ENCODE peak calls at places on chromosomes 12 and 14, in seven cellular contexts. V is stimulated activated CD8-positive, alpha-beta memory T cell treated with anti-CD3 and anti-CD28 coated beads, Interleukin-2, amount 100 ng/mL, for 1 hour; I is lower leg skin; Z is fibroblast of lung; K is HEK293T; X is T-helper 17 cell; L is CD4-positive, CD25-positive, alpha-beta regulatory T cell. C is an unnamed sample.

GRCh38 chr12:92357584-92358261 is 212.1 kb upstream of the BTG1 start:
- DNase-seq in V (no peak), I (no peak), Z (no peak), K (no peak), X (no peak), L (no peak), C (no peak)

GRCh38 chr14:80387563-80387981 is 176.3 kb upstream of the DIO2 start:
- DNase-seq in V (no peak), I (no peak), Z (no peak), K (no peak), X (no peak), L (no peak), C (no peak)

GRCh38 chr14:77882098-77882497 is 82.2 kb downstream of the ADCK1 start:
- DNase-seq in V (no peak), I (no peak), Z (no peak), K (no peak), X (no peak), L (no peak), C (peak; percentile 99)

GRCh38 chr12:5258498-5258897 is 173.4 kb upstream of the NTF3 start:
- DNase-seq in V (no peak), I (no peak), Z (peak; percentile 70), K (no peak), X (no peak), L (no peak), C (peak; percentile 53)

GRCh38 chr12:43836455-43836989 is 641 bp downstream of the TMEM117 start:
- DNase-seq in V (no peak), I (no peak), Z (peak; percentile 51), K (no peak), X (no peak), L (no peak), C (peak; percentile 61)

GRCh38 chr12:87283111-87283510 is 746.1 kb downstream of the C12orf50 start:
- DNase-seq in V (no peak), I (no peak), Z (no peak), K (no peak), X (no peak), L (no peak), C (no peak)

GRCh38 chr14:67943947-67944346 is 124.4 kb downstream of the RAD51B start:
- DNase-seq in V (no peak), I (peak; percentile 87), Z (peak; percentile 92), K (peak; percentile 58), X (no peak), L (peak; percentile 70), C (peak; percentile 94)

GRCh38 chr12:76080017-76080728 is 4.3 kb downstream of the NAP1L1 start:
- DNase-seq in V (no peak), I (no peak), Z (peak; percentile 81), K (no peak), X (no peak), L (no peak), C (peak; percentile 79)

GRCh38 chr12:48219635-48220034 is 16.5 kb upstream of the OR10AD1 start:
- DNase-seq in V (no peak), I (no peak), Z (no peak), K (no peak), X (no peak), L (no peak), C (no peak)

GRCh38 chr14:51006781-51007211 is 62.5 kb upstream of the PYGL start:
- DNase-seq in V (no peak), I (no peak), Z (peak; percentile 82), K (no peak), X (no peak), L (no peak), C (peak; percentile 98)

GRCh38 chr12:51388066-51388799 is 3.0 kb downstream of the GALNT6 start:
- DNase-seq in V (no peak), I (no peak), Z (peak; percentile 82), K (no peak), X (no peak), L (no peak), C (peak; percentile 92)

GRCh38 chr12:43285248-43285647 is 266.8 kb downstream of the ADAMTS20 start:
- DNase-seq in V (no peak), I (no peak), Z (peak; percentile 85), K (no peak), X (no peak), L (no peak), C (no peak)

GRCh38 chr12:41497362-41497761 is 309.2 kb downstream of the PDZRN4 start:
- DNase-seq in V (no peak), I (no peak), Z (no peak), K (no peak), X (no peak), L (no peak), C (no peak)

GRCh38 chr12:94401326-94401725 is 58.3 kb downstream of the CEP83 start:
- DNase-seq in V (no peak), I (no peak), Z (no peak), K (no peak), X (no peak), L (no peak), C (no peak)

GRCh38 chr14:78697341-78697740 is 527.2 kb downstream of the NRXN3 start:
- DNase-seq in V (no peak), I (no peak), Z (peak; percentile 19), K (peak; percentile 7), X (no peak), L (peak; percentile 5), C (peak; percentile 80)

GRCh38 chr12:132027636-132028035 is 77.9 kb downstream of the EP400 start:
- DNase-seq in V (no peak), I (no peak), Z (no peak), K (no peak), X (no peak), L (no peak), C (no peak)

C was measured in NCI-H69.